ENCODE peak calls at places on chromosomes 7 and 10, in five cellular contexts. One of them, this sample, is unnamed.

GRCh38 chr10:3948843-3949242 is 163.8 kb upstream of the KLF6 start:
- DNase-seq in A549: peak
- DNase-seq in GM12878: no peak
- DNase-seq in sigmoid colon: no peak
- DNase-seq in ovary: no peak
- DNase-seq in this sample: peak

GRCh38 chr7:23347682-23348180 is 48.6 kb downstream of the MALSU1 start:
- DNase-seq in ovary: no peak
- DNase-seq in A549: peak
- DNase-seq in sigmoid colon: no peak
- DNase-seq in GM12878: no peak
- DNase-seq in this sample: no peak

GRCh38 chr10:20276127-20276979 is 460.1 kb downstream of the PLXDC2 start:
- DNase-seq in A549: no peak
- DNase-seq in GM12878: no peak
- DNase-seq in sigmoid colon: no peak
- DNase-seq in ovary: no peak
- DNase-seq in this sample: no peak

GRCh38 chr7:151890355-151891004 is 13.6 kb upstream of the PRKAG2 start:
- DNase-seq in ovary: no peak
- DNase-seq in sigmoid colon: no peak
- DNase-seq in GM12878: no peak
- DNase-seq in A549: no peak
- DNase-seq in this sample: no peak

GRCh38 chr7:2643386-2644229 is 11.8 kb downstream of the TTYH3 start:
- DNase-seq in A549: no peak
- DNase-seq in ovary: no peak
- DNase-seq in GM12878: no peak
- DNase-seq in sigmoid colon: peak
- DNase-seq in this sample: no peak

GRCh38 chr10:91284486-91285090 is 64.1 kb downstream of the PCGF5 start:
- DNase-seq in A549: no peak
- DNase-seq in sigmoid colon: no peak
- DNase-seq in GM12878: no peak
- DNase-seq in ovary: no peak
- DNase-seq in this sample: no peak

GRCh38 chr7:22559829-22560489 is 60.0 kb upstream of the STEAP1B start:
- DNase-seq in A549: peak
- DNase-seq in GM12878: no peak
- DNase-seq in sigmoid colon: peak
- DNase-seq in ovary: peak
- DNase-seq in this sample: peak

GRCh38 chr10:85612833-85613232 is 753.8 kb downstream of the GRID1 start:
- DNase-seq in sigmoid colon: no peak
- DNase-seq in ovary: no peak
- DNase-seq in A549: peak
- DNase-seq in GM12878: no peak
- DNase-seq in this sample: no peak

GRCh38 chr10:116671274-116671926 is 50.6 kb downstream of the PNLIPRP2 start:
- DNase-seq in ovary: no peak
- DNase-seq in A549: no peak
- DNase-seq in GM12878: no peak
- DNase-seq in sigmoid colon: no peak
- DNase-seq in this sample: no peak

GRCh38 chr7:111499027-111499426 is 63.3 kb downstream of the IMMP2L start:
- DNase-seq in ovary: no peak
- DNase-seq in GM12878: no peak
- DNase-seq in A549: peak
- DNase-seq in sigmoid colon: no peak
- DNase-seq in this sample: no peak

GRCh38 chr7:143042159-143042820 is 9.9 kb upstream of the OR6V1 start:
- DNase-seq in sigmoid colon: no peak
- DNase-seq in ovary: no peak
- DNase-seq in GM12878: no peak
- DNase-seq in A549: no peak
- DNase-seq in this sample: no peak

GRCh38 chr10:133100706-133101463 is 13.2 kb downstream of the ADGRA1 start:
- DNase-seq in ovary: no peak
- DNase-seq in sigmoid colon: no peak
- DNase-seq in A549: peak
- DNase-seq in GM12878: no peak
- DNase-seq in this sample: peak

GRCh38 chr7:81684513-81685262 is 85.2 kb downstream of the HGF start:
- DNase-seq in ovary: peak
- DNase-seq in sigmoid colon: peak
- DNase-seq in GM12878: peak
- DNase-seq in A549: peak
- DNase-seq in this sample: peak

GRCh38 chr10:90621577-90621976 is 236.3 kb downstream of the HTR7 start:
- DNase-seq in ovary: no peak
- DNase-seq in sigmoid colon: no peak
- DNase-seq in A549: no peak
- DNase-seq in GM12878: no peak
- DNase-seq in this sample: no peak

GRCh38 chr7:137920637-137921473 is 74.1 kb upstream of the DGKI start:
- DNase-seq in A549: no peak
- DNase-seq in ovary: peak
- DNase-seq in GM12878: no peak
- DNase-seq in sigmoid colon: no peak
- DNase-seq in this sample: no peak

GRCh38 chr7:36994456-36995112 is 270.3 kb upstream of the AOAH start:
- DNase-seq in sigmoid colon: no peak
- DNase-seq in ovary: no peak
- DNase-seq in GM12878: no peak
- DNase-seq in A549: no peak
- DNase-seq in this sample: peak

GRCh38 chr7:79570904-79571303 is 117.4 kb upstream of the MAGI2 start:
- DNase-seq in A549: no peak
- DNase-seq in GM12878: no peak
- DNase-seq in ovary: no peak
- DNase-seq in sigmoid colon: no peak
- DNase-seq in this sample: no peak

GRCh38 chr7:155456772-155457543 is 971 bp upstream of the EN2 start:
- DNase-seq in A549: peak
- DNase-seq in sigmoid colon: peak
- DNase-seq in ovary: peak
- DNase-seq in GM12878: no peak
- DNase-seq in this sample: peak

GRCh38 chr7:100019908-100020307 is 4.5 kb downstream of the ZKSCAN1 start:
- DNase-seq in GM12878: no peak
- DNase-seq in ovary: no peak
- DNase-seq in sigmoid colon: no peak
- DNase-seq in A549: no peak
- DNase-seq in this sample: no peak

GRCh38 chr7:133854739-133855138 is 272.4 kb upstream of the LRGUK start:
- DNase-seq in GM12878: no peak
- DNase-seq in A549: peak
- DNase-seq in sigmoid colon: no peak
- DNase-seq in ovary: no peak
- DNase-seq in this sample: no peak

GRCh38 chr7:130489140-130489967 is 2.5 kb upstream of the MEST start:
- DNase-seq in ovary: no peak
- DNase-seq in A549: no peak
- DNase-seq in GM12878: no peak
- DNase-seq in sigmoid colon: no peak
- DNase-seq in this sample: no peak

GRCh38 chr7:98418636-98419315 is 17.9 kb upstream of the BAIAP2L1 start:
- DNase-seq in sigmoid colon: no peak
- DNase-seq in A549: peak
- DNase-seq in ovary: no peak
- DNase-seq in GM12878: no peak
- DNase-seq in this sample: peak

GRCh38 chr7:150978136-150978789 is at the start of gene KCNH2:
- DNase-seq in ovary: peak
- DNase-seq in GM12878: no peak
- DNase-seq in sigmoid colon: peak
- DNase-seq in A549: no peak
- DNase-seq in this sample: no peak

GRCh38 chr10:43041422-43042342 is 35.2 kb upstream of the RET start:
- DNase-seq in ovary: peak
- DNase-seq in sigmoid colon: peak
- DNase-seq in A549: no peak
- DNase-seq in GM12878: no peak
- DNase-seq in this sample: peak

GRCh38 chr7:132307465-132307864 is 268.8 kb downstream of the PLXNA4 start:
- DNase-seq in sigmoid colon: no peak
- DNase-seq in A549: no peak
- DNase-seq in ovary: no peak
- DNase-seq in GM12878: no peak
- DNase-seq in this sample: no peak

GRCh38 chr7:132311747-132312146 is 264.5 kb downstream of the PLXNA4 start:
- DNase-seq in A549: no peak
- DNase-seq in GM12878: no peak
- DNase-seq in ovary: no peak
- DNase-seq in sigmoid colon: no peak
- DNase-seq in this sample: no peak

GRCh38 chr7:132312531-132313070 is 263.7 kb downstream of the PLXNA4 start:
- DNase-seq in A549: no peak
- DNase-seq in GM12878: no peak
- DNase-seq in ovary: no peak
- DNase-seq in sigmoid colon: no peak
- DNase-seq in this sample: no peak

DNA sequence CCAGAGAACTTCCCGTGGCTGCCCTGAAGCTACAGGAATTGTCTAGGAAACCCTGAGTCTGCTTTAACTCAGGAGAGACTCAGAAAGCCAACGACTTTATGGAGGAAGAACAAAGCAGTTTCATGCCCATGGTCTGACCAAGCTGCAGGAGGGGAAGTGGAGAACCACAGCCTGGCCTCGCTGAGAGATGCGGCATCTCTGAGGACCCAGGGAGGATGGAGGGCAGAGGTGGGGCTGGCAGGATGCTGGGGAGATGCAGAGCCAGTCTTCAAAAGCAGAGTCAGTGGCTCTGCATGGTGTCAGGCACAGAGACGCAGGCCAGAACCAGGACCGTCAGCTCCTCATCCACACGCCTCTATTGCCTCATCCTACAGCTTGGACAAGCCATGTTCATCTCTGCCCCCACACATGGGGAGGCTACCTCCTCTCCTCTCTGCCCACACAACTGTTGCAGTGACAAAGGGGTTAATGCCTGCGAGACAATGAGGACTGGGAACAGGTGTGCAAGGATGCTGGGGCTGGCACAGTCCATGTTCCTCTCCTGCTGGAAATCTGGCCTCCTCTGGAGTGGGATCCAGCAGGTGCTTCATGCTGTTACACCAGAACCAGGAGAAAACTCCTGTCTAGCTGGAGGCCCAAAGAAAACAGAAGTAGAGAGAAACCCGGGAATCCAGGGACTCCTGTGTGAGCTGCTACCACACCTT is 267.0 kb downstream of the PLXNA4 start:
- DNase-seq in A549: no peak
- DNase-seq in sigmoid colon: no peak
- DNase-seq in ovary: no peak
- DNase-seq in GM12878: no peak
- DNase-seq in this sample: no peak
- TF ChIP-seq EP300 in A549: no peak
- TF ChIP-seq EP300 in sigmoid colon: no peak
- TF ChIP-seq EP300 in ovary: no peak
- TF ChIP-seq EP300 in GM12878: no peak
- TF ChIP-seq EP300 in this sample: no peak

DNA sequence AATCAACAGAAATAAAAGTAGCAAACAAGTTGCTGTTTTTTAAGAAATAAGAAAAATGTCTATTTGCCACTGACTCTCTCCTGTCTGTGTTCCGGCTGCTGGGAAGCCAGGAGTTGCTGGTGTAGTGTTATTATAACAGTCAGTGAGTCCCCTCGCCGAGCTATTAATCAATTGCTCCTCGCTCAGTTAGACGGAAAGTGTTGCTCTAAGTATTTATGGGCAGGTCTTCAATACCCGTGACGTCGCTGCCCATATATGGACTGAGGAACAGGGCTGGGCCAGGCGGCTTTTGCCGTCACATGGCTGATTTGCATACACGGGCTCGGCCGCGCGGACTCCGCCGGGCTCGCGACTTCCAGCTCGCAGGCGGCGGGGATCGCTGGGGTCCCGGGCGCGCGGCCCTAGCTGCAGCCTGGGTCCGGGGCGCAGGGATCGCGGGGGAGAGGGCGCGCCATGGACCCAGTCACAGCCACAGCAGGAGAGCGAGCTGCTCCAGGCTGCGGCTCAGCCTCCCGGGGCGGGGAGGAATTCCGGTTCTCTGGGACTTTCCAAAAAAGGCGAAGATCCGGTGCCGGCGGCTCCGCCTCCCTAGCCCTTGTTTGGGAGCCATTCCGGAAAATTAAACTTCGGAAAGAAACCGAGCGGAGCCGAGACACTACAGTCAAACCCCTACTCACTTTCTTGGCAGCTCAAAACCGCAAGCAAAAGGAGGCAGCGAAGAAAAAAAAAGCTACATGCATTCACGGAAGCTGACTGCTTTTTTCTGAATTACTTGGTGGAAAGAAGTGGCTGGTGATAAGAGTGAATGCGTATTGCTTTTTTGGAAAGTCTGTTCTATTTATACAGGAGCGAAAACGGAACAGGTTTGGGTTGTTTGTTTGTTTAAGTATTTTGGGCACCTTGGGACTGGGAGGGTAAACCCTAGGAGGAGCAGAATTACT is at the start of gene EGR2:
- DNase-seq in sigmoid colon: peak
- DNase-seq in ovary: peak
- DNase-seq in A549: peak
- DNase-seq in GM12878: peak
- DNase-seq in this sample: peak
- TF ChIP-seq EP300 in sigmoid colon: no peak
- TF ChIP-seq EP300 in ovary: no peak
- TF ChIP-seq EP300 in A549: no peak
- TF ChIP-seq EP300 in GM12878: no peak
- TF ChIP-seq EP300 in this sample: no peak

GRCh38 chr7:131865911-131866310 is 309.5 kb upstream of the PODXL start:
- DNase-seq in ovary: no peak
- DNase-seq in GM12878: no peak
- DNase-seq in sigmoid colon: no peak
- DNase-seq in A549: no peak
- DNase-seq in this sample: no peak

GRCh38 chr7:131867461-131867860 is 311.0 kb upstream of the PODXL start:
- DNase-seq in GM12878: no peak
- DNase-seq in A549: no peak
- DNase-seq in ovary: no peak
- DNase-seq in sigmoid colon: no peak
- DNase-seq in this sample: no peak

GRCh38 chr7:131869186-131869862 is 312.9 kb upstream of the PODXL start:
- DNase-seq in sigmoid colon: no peak
- DNase-seq in ovary: no peak
- DNase-seq in GM12878: no peak
- DNase-seq in A549: no peak
- DNase-seq in this sample: no peak
- TF ChIP-seq EP300 in sigmoid colon: no peak
- TF ChIP-seq EP300 in ovary: no peak
- TF ChIP-seq EP300 in GM12878: no peak
- TF ChIP-seq EP300 in A549: no peak
- TF ChIP-seq EP300 in this sample: no peak

DNA sequence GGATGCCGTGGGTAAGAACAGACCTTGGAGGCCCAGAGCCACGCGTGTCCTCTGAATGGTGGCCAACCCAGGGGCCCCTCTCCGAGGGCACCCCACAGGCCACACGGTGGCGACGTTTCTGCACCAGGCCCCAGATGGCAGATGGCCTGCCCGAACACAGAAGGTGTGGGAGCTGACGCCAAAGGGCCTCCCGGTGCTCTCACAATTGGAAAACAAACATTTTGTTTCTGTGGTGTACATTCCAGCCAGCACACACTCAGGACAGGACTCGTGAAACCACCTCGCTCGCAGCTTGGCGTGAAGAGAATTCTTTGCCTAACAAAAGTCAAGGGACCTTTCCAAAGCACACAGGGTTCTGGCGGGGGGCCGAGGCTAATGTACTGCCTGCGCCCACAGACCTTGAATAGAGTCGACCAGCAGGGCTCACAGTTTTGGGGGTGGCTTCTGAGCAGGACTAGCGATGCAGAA is 112.1 kb downstream of the FAM53B start:
- DNase-seq in GM12878: no peak
- DNase-seq in ovary: peak
- DNase-seq in sigmoid colon: no peak
- DNase-seq in A549: no peak
- DNase-seq in this sample: peak
- TF ChIP-seq EP300 in GM12878: no peak
- TF ChIP-seq EP300 in ovary: no peak
- TF ChIP-seq EP300 in sigmoid colon: no peak
- TF ChIP-seq EP300 in A549: no peak
- TF ChIP-seq EP300 in this sample: no peak

This sample was measured in stomach.